ENCODE peak calls at places on chromosomes 6 and 20, in four cellular contexts. H, Q, P and K are unnamed samples.

GRCh38 chr20:44123251-44123650 is 63.7 kb downstream of the JPH2 start:
- DNase-seq in H (no peak), P (no peak), Q (no peak), K (no peak)

GRCh38 chr6:96816182-96816888 is 20.9 kb downstream of the GPR63 start:
- DNase-seq in P (no peak), Q (peak), H (peak), K (no peak)

GRCh38 chr6:129280719-129281118 is 397.8 kb downstream of the LAMA2 start:
- DNase-seq in H (no peak), Q (no peak), P (no peak), K (no peak)

GRCh38 chr20:58845706-58846105 is 5.0 kb downstream of the GNAS-AS1 start:
- DNase-seq in H (no peak), Q (no peak), P (no peak), K (no peak)

GRCh38 chr6:145673504-145673903 is 61.8 kb downstream of the EPM2A start:
- DNase-seq in Q (no peak), H (no peak), P (no peak), K (no peak)

GRCh38 chr6:87139236-87139635 is 16.1 kb upstream of the ZNF292 start:
- DNase-seq in Q (peak), H (peak), P (no peak), K (peak)

GRCh38 chr6:158010591-158011477 is 29.2 kb downstream of the SYNJ2 start:
- DNase-seq in H (no peak), P (peak), Q (no peak), K (no peak)

GRCh38 chr6:44503471-44503870 is 116.0 kb downstream of the CDC5L start:
- DNase-seq in H (no peak), Q (no peak), P (no peak), K (no peak)

GRCh38 chr6:128605961-128606360 is 85.6 kb upstream of the PTPRK start:
- DNase-seq in P (no peak), Q (no peak), H (no peak), K (no peak)

GRCh38 chr20:18632196-18632789 is 44.4 kb downstream of the DTD1 start:
- DNase-seq in H (peak), P (peak), Q (peak), K (peak)

GRCh38 chr20:58471161-58471834 is 43.9 kb downstream of the APCDD1L start:
- DNase-seq in P (no peak), H (no peak), Q (no peak), K (no peak)

GRCh38 chr6:157276134-157276532 is 47.2 kb downstream of the TMEM242 start:
- DNase-seq in P (no peak), Q (no peak), H (no peak), K (no peak)

GRCh38 chr6:85323435-85324040 is 126.3 kb upstream of the NT5E start:
- DNase-seq in H (peak), P (peak), Q (peak), K (peak)
- TF ChIP-seq CTCF in H (peak), P (peak), Q (peak), K (peak)

GRCh38 chr20:37011147-37011546 is 59.6 kb upstream of the SAMHD1 start:
- DNase-seq in P (no peak), Q (no peak), H (peak), K (no peak)

DNA sequence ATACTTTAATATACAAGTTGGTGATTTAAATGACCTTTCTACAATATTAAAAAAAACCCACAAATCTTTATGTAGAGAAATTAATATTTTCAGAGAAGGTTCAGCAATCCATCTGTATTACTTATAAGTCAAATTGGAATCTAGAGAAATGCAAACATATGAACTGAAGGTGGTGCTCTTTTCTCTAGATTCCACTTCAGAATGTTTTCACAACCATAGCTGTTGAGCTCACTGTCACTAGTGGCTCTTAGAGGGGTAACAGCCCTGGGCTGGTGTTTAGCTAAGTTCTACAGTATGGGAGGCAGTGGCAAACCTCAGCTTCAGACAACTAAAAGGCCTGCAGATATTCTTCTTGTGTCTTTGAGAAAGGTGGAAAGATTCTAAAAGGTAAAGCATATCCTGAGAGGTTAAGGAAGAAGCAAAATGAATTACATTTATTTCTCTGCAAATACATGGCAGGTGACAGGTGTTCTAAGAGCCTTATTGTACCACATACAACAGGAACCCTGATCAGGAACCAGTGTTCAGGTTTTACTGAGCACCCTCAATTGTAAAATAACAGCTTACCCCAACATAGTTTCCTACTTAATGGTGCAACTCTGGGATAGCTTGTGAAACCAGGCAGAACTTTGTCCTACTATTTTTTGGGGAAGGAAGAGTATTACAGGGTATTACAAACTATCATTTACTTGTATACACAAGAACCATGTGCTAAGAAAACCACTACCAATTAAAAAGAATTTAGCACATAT is 56.6 kb upstream of the SAMHD1 start:
- DNase-seq in H (peak), Q (peak), P (no peak), K (peak)
- TF ChIP-seq CTCF in H (peak), Q (peak), P (peak), K (no peak)

GRCh38 chr6:166515072-166515810 is 71.2 kb downstream of the RAMACL start:
- DNase-seq in Q (peak), H (no peak), P (no peak), K (peak)
- TF ChIP-seq CTCF in Q (peak), H (peak), P (no peak), K (no peak)

GRCh38 chr6:1176595-1176994 is 135.3 kb upstream of the FOXQ1 start:
- DNase-seq in H (no peak), P (no peak), Q (no peak), K (no peak)

GRCh38 chr6:1175877-1176276 is 136.0 kb upstream of the FOXQ1 start:
- DNase-seq in H (no peak), P (no peak), Q (no peak), K (no peak)

GRCh38 chr6:1170793-1171192 is 141.1 kb upstream of the FOXQ1 start:
- DNase-seq in H (peak), P (no peak), Q (no peak), K (no peak)
- TF ChIP-seq CTCF in H (no peak), P (no peak), Q (no peak), K (no peak)

GRCh38 chr6:26249959-26250805 is 114.8 kb upstream of the BTN3A2 start:
- DNase-seq in P (peak), Q (peak), H (peak), K (no peak)
- TF ChIP-seq CTCF in P (peak), Q (peak), H (peak), K (peak)

GRCh38 chr6:34425132-34425497 is 754 bp downstream of the RPS10 start:
- DNase-seq in Q (peak), H (no peak), P (no peak), K (no peak)

GRCh38 chr6:34423254-34423653 is 2.6 kb downstream of the RPS10 start:
- DNase-seq in P (no peak), Q (no peak), H (no peak), K (no peak)

GRCh38 chr6:34424200-34425131 is 1.4 kb downstream of the RPS10 start:
- DNase-seq in Q (no peak), H (no peak), P (no peak), K (no peak)

GRCh38 chr6:34425498-34426410 is at the start of gene RPS10:
- DNase-seq in Q (peak), H (peak), P (peak), K (peak)
- TF ChIP-seq CTCF in Q (no peak), H (no peak), P (no peak), K (no peak)

GRCh38 chr6:33427585-33428218 is 7.8 kb downstream of the SYNGAP1 start:
- DNase-seq in H (peak), P (peak), Q (no peak), K (peak)
- TF ChIP-seq CTCF in H (no peak), P (no peak), Q (no peak), K (no peak)